ENCODE peak calls at places on chromosomes 13 and 19, in seven cellular contexts. U, Z, Q, V, D, W and N are unnamed samples. For H3K9me3, the result is how much of the 10 kb centered on the place peaks cover.

GRCh38 chr19:33395561-33396550 is 22.3 kb downstream of the CEBPG start:
- DNase-seq in U (peak), Z (no peak), Q (peak), V (no peak), D (peak), W (peak), N (peak)

GRCh38 chr19:30000862-30001261 is 58.8 kb downstream of the URI1 start:
- DNase-seq in U (no peak), Z (no peak), Q (no peak), V (no peak), D (no peak), W (no peak), N (no peak)

GRCh38 chr19:4144666-4145261 is 8.7 kb upstream of the CREB3L3 start:
- DNase-seq in U (no peak), Z (no peak), Q (no peak), V (no peak), D (no peak), W (no peak), N (peak)

GRCh38 chr13:23959231-23959862 is 62.0 kb upstream of the C1QTNF9B start:
- DNase-seq in U (no peak), Z (no peak), Q (peak), V (no peak), D (no peak), W (no peak), N (peak)

GRCh38 chr19:19459707-19460251 is 54.3 kb downstream of the GATAD2A start:
- DNase-seq in U (no peak), Z (peak), Q (no peak), V (peak), D (no peak), W (no peak), N (no peak)

GRCh38 chr13:100721885-100722512 is 47.4 kb upstream of the TMTC4 start:
- DNase-seq in U (peak), Z (peak), Q (peak), V (peak), D (no peak), W (no peak), N (peak)

GRCh38 chr19:47544075-47544474 is 28.9 kb downstream of the ZNF541 start:
- DNase-seq in U (no peak), Z (no peak), Q (no peak), V (no peak), D (no peak), W (no peak), N (no peak)

GRCh38 chr19:45767410-45767880 is 1.6 kb downstream of the SIX5 start:
- DNase-seq in U (peak), Z (no peak), Q (peak), V (no peak), D (peak), W (peak), N (peak)

GRCh38 chr19:35265126-35265995 is 3.4 kb upstream of the USF2 start:
- DNase-seq in U (no peak), Z (no peak), Q (peak), V (no peak), D (peak), W (peak), N (no peak)

GRCh38 chr13:111862836-111863815 is 203.8 kb upstream of the SOX1 start:
- DNase-seq in U (no peak), Z (no peak), Q (no peak), V (no peak), D (no peak), W (no peak), N (no peak)

DNA sequence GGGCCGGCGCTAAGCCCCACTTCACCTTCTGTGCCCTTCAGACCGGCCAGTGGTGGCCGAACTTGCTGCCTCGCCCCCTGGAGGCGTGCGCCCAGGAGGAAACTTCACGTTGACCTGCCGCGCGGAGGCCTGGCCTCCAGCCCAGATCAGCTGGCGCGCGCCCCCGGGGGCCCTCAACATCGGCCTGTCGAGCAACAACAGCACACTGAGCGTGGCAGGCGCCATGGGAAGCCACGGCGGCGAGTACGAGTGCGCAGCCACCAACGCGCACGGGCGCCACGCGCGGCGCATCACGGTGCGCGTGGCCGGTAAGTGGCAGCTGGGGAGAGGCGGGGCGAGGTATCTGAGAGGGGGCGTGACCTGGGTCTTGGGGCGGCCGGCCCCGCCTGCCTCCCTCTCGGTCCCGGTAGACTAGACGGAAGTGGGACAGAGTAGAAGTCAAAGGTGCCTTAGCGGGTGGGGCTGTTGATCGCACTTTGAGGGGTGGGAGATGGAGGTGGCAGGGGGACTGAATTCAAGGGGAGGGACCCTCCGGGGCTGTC is 5.6 kb downstream of the ICAM5 start:
- DNase-seq in U (no peak), Z (peak), Q (peak), V (peak), D (no peak), W (no peak), N (peak)
- H3K4me3 ChIP-seq in U (no peak), Z (no peak), Q (no peak), V (peak), D (no peak), W (peak), N (no peak)

DNA sequence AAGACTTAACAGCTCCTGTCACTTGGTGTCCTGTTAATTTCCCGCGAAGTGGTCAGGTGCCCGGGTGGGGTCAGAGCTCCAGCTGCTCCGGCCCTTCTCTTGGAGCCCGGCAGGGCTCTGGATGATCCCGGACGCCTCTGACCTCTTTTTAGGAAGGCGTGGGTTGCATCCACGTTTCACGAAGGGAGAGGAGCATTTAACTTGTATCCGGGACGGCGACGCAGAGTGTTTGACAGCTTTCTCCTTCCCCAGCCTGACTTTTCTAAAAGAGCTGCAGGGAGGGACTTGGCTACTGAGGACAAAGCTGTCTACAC is 656 bp downstream of the ZNF155 start:
- DNase-seq in U (no peak), Z (no peak), Q (peak), V (no peak), D (no peak), W (no peak), N (no peak)
- H3K27ac ChIP-seq in U (peak), Z (peak), Q (peak), V (no peak), D (no peak), W (peak), N (peak)

GRCh38 chr19:57570707-57571106 is 8.0 kb downstream of the ZNF416 start:
- DNase-seq in U (no peak), Z (no peak), Q (no peak), V (no peak), D (no peak), W (no peak), N (no peak)
- H3K9me3 ChIP-seq in U (under half), Z (under half), Q (under half), V (half or more), D (half or more), W (half or more), N (under half)

DNA sequence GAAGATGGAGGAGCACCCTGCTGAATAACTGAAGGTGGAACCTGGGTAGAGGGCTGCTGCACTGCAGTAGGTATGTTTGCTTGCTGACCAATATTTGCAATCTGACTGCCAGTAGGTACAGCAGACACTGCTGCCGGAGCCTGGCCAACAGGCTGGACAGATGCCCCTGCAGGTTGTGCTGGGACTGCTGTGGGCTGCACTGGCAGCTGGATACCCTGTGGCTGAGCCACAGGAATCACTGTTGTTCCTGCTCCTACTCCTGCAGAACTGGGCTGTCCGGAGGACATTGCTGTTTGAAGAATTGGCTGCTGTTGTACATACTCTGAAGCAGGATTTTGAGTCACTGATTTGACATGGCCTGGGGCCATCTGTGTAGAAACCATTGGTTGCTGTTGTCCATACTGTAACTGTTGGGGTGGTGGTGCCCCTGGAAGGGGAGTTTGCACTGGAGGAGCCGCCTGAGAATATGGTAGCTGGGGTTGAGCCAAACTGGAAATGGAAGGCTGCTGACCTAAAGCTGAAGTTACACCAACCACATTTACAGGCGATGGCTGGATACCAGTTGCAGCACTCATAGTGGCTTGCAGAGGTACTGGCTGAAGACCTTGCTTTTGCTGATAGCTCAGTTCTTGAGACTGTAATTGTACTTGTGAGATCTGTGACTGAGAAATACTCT is 2.2 kb downstream of the TSC22D1 start:
- DNase-seq in U (no peak), Z (peak), Q (no peak), V (no peak), D (no peak), W (peak), N (peak)
- H3K4me3 ChIP-seq in U (no peak), Z (no peak), Q (no peak), V (no peak), D (peak), W (peak), N (no peak)

GRCh38 chr13:28575200-28575599 is 80.3 kb upstream of the FLT1 start:
- DNase-seq in U (no peak), Z (no peak), Q (no peak), V (no peak), D (no peak), W (no peak), N (no peak)

GRCh38 chr13:28573595-28574373 is 78.9 kb upstream of the FLT1 start:
- DNase-seq in U (no peak), Z (no peak), Q (no peak), V (no peak), D (no peak), W (no peak), N (no peak)

GRCh38 chr13:28579334-28579733 is 79.6 kb upstream of the POMP start:
- DNase-seq in U (no peak), Z (no peak), Q (peak), V (no peak), D (no peak), W (no peak), N (no peak)

GRCh38 chr13:28576037-28576436 is 81.1 kb upstream of the FLT1 start:
- DNase-seq in U (no peak), Z (no peak), Q (no peak), V (no peak), D (no peak), W (no peak), N (no peak)

GRCh38 chr13:28574617-28575142 is 79.8 kb upstream of the FLT1 start:
- DNase-seq in U (no peak), Z (no peak), Q (no peak), V (no peak), D (no peak), W (no peak), N (peak)
- H3K27ac ChIP-seq in U (no peak), Z (no peak), Q (no peak), V (peak), D (no peak), W (no peak), N (no peak)

GRCh38 chr13:37139356-37139755 is 33.9 kb upstream of the CSNK1A1L start:
- DNase-seq in U (no peak), Z (no peak), Q (no peak), V (no peak), D (no peak), W (no peak), N (no peak)
- H3K9me3 ChIP-seq in U (under half), Z (under half), Q (under half), V (under half), D (under half), W (under half), N (under half)